ENCODE peak calls at places on chromosomes 2 and 18, in ten cellular contexts. One of them, this sample, is unnamed.

GRCh38 chr2:78576409-78576808 is 449.1 kb upstream of the REG3G start:
- DNase-seq in mesothelial cell of epicardium: no peak
- DNase-seq in GM12865: no peak
- DNase-seq in upper lobe of right lung: no peak
- DNase-seq in AG04450: no peak
- DNase-seq in cardiac fibroblast: no peak
- DNase-seq in brain microvascular endothelial cell: no peak
- DNase-seq in Caco-2: no peak
- DNase-seq in coronary artery: no peak
- DNase-seq in fibroblast of lung: no peak
- DNase-seq in this sample: no peak

GRCh38 chr2:16165518-16166326 is 225.4 kb downstream of the MYCN start:
- DNase-seq in Caco-2: no peak
- DNase-seq in upper lobe of right lung: no peak
- DNase-seq in coronary artery: peak
- DNase-seq in GM12865: no peak
- DNase-seq in cardiac fibroblast: no peak
- DNase-seq in fibroblast of lung: no peak
- DNase-seq in brain microvascular endothelial cell: no peak
- DNase-seq in mesothelial cell of epicardium: no peak
- DNase-seq in AG04450: no peak
- DNase-seq in this sample: no peak

GRCh38 chr18:74665346-74665745 is 67.7 kb downstream of the ZNF407 start:
- DNase-seq in AG04450: no peak
- DNase-seq in fibroblast of lung: no peak
- DNase-seq in brain microvascular endothelial cell: no peak
- DNase-seq in mesothelial cell of epicardium: no peak
- DNase-seq in cardiac fibroblast: no peak
- DNase-seq in coronary artery: no peak
- DNase-seq in Caco-2: no peak
- DNase-seq in GM12865: no peak
- DNase-seq in upper lobe of right lung: no peak
- DNase-seq in this sample: no peak

GRCh38 chr2:160494243-160494642 is 636 bp upstream of the RBMS1 start:
- DNase-seq in cardiac fibroblast: no peak
- DNase-seq in brain microvascular endothelial cell: no peak
- DNase-seq in GM12865: no peak
- DNase-seq in fibroblast of lung: peak
- DNase-seq in AG04450: no peak
- DNase-seq in upper lobe of right lung: no peak
- DNase-seq in Caco-2: no peak
- DNase-seq in coronary artery: no peak
- DNase-seq in mesothelial cell of epicardium: no peak
- DNase-seq in this sample: no peak

GRCh38 chr2:224994221-224994843 is 47.9 kb downstream of the DOCK10 start:
- DNase-seq in cardiac fibroblast: no peak
- DNase-seq in Caco-2: no peak
- DNase-seq in coronary artery: no peak
- DNase-seq in brain microvascular endothelial cell: no peak
- DNase-seq in fibroblast of lung: no peak
- DNase-seq in AG04450: no peak
- DNase-seq in GM12865: no peak
- DNase-seq in upper lobe of right lung: no peak
- DNase-seq in mesothelial cell of epicardium: no peak
- DNase-seq in this sample: no peak

GRCh38 chr2:7672027-7672684 is 754.9 kb downstream of the RNF144A start:
- DNase-seq in cardiac fibroblast: peak
- DNase-seq in Caco-2: peak
- DNase-seq in GM12865: peak
- DNase-seq in upper lobe of right lung: peak
- DNase-seq in fibroblast of lung: peak
- DNase-seq in brain microvascular endothelial cell: peak
- DNase-seq in mesothelial cell of epicardium: no peak
- DNase-seq in coronary artery: no peak
- DNase-seq in AG04450: peak
- DNase-seq in this sample: peak

GRCh38 chr2:100213595-100213994 is 71.2 kb upstream of the AFF3 start:
- DNase-seq in Caco-2: no peak
- DNase-seq in fibroblast of lung: no peak
- DNase-seq in coronary artery: no peak
- DNase-seq in upper lobe of right lung: no peak
- DNase-seq in brain microvascular endothelial cell: no peak
- DNase-seq in mesothelial cell of epicardium: no peak
- DNase-seq in GM12865: no peak
- DNase-seq in cardiac fibroblast: no peak
- DNase-seq in AG04450: no peak
- DNase-seq in this sample: no peak

GRCh38 chr2:160126756-160127155 is 64.3 kb upstream of the PLA2R1 start:
- DNase-seq in AG04450: no peak
- DNase-seq in fibroblast of lung: no peak
- DNase-seq in Caco-2: no peak
- DNase-seq in GM12865: no peak
- DNase-seq in mesothelial cell of epicardium: no peak
- DNase-seq in cardiac fibroblast: no peak
- DNase-seq in brain microvascular endothelial cell: no peak
- DNase-seq in upper lobe of right lung: no peak
- DNase-seq in coronary artery: no peak
- DNase-seq in this sample: no peak

GRCh38 chr2:209721497-209721896 is 50.1 kb upstream of the UNC80 start:
- DNase-seq in Caco-2: no peak
- DNase-seq in AG04450: no peak
- DNase-seq in cardiac fibroblast: peak
- DNase-seq in brain microvascular endothelial cell: no peak
- DNase-seq in fibroblast of lung: peak
- DNase-seq in coronary artery: no peak
- DNase-seq in upper lobe of right lung: no peak
- DNase-seq in GM12865: no peak
- DNase-seq in mesothelial cell of epicardium: no peak
- DNase-seq in this sample: no peak

GRCh38 chr2:78532762-78533399 is 492.6 kb upstream of the REG3G start:
- DNase-seq in Caco-2: no peak
- DNase-seq in coronary artery: no peak
- DNase-seq in brain microvascular endothelial cell: no peak
- DNase-seq in upper lobe of right lung: no peak
- DNase-seq in AG04450: no peak
- DNase-seq in cardiac fibroblast: no peak
- DNase-seq in GM12865: no peak
- DNase-seq in mesothelial cell of epicardium: no peak
- DNase-seq in fibroblast of lung: no peak
- DNase-seq in this sample: no peak

GRCh38 chr2:108988796-108989713 is at the start of gene EDAR:
- DNase-seq in GM12865: peak
- DNase-seq in brain microvascular endothelial cell: no peak
- DNase-seq in fibroblast of lung: peak
- DNase-seq in AG04450: no peak
- DNase-seq in Caco-2: peak
- DNase-seq in coronary artery: no peak
- DNase-seq in mesothelial cell of epicardium: peak
- DNase-seq in cardiac fibroblast: peak
- DNase-seq in upper lobe of right lung: peak
- DNase-seq in this sample: no peak

GRCh38 chr2:149334156-149334555 is 3.8 kb downstream of the LYPD6 start:
- DNase-seq in GM12865: no peak
- DNase-seq in coronary artery: no peak
- DNase-seq in brain microvascular endothelial cell: no peak
- DNase-seq in upper lobe of right lung: no peak
- DNase-seq in Caco-2: no peak
- DNase-seq in fibroblast of lung: no peak
- DNase-seq in cardiac fibroblast: no peak
- DNase-seq in AG04450: no peak
- DNase-seq in mesothelial cell of epicardium: no peak
- DNase-seq in this sample: no peak

GRCh38 chr18:51668101-51668500 is 470.6 kb upstream of the MEX3C start:
- DNase-seq in GM12865: peak
- DNase-seq in Caco-2: peak
- DNase-seq in coronary artery: no peak
- DNase-seq in upper lobe of right lung: peak
- DNase-seq in AG04450: peak
- DNase-seq in brain microvascular endothelial cell: peak
- DNase-seq in mesothelial cell of epicardium: peak
- DNase-seq in cardiac fibroblast: peak
- DNase-seq in fibroblast of lung: peak
- DNase-seq in this sample: peak

GRCh38 chr2:199309973-199310372 is 147.8 kb downstream of the SATB2 start:
- DNase-seq in AG04450: no peak
- DNase-seq in Caco-2: no peak
- DNase-seq in upper lobe of right lung: no peak
- DNase-seq in GM12865: no peak
- DNase-seq in cardiac fibroblast: no peak
- DNase-seq in coronary artery: no peak
- DNase-seq in brain microvascular endothelial cell: no peak
- DNase-seq in fibroblast of lung: no peak
- DNase-seq in mesothelial cell of epicardium: no peak
- DNase-seq in this sample: no peak

GRCh38 chr2:41998789-41999470 is 48.9 kb upstream of the PKDCC start:
- DNase-seq in cardiac fibroblast: no peak
- DNase-seq in GM12865: no peak
- DNase-seq in coronary artery: no peak
- DNase-seq in fibroblast of lung: no peak
- DNase-seq in upper lobe of right lung: no peak
- DNase-seq in mesothelial cell of epicardium: no peak
- DNase-seq in Caco-2: no peak
- DNase-seq in AG04450: no peak
- DNase-seq in brain microvascular endothelial cell: no peak
- DNase-seq in this sample: peak

GRCh38 chr2:133063792-133064191 is 393.8 kb upstream of the LYPD1 start:
- DNase-seq in Caco-2: peak
- DNase-seq in upper lobe of right lung: no peak
- DNase-seq in GM12865: peak
- DNase-seq in mesothelial cell of epicardium: peak
- DNase-seq in coronary artery: no peak
- DNase-seq in cardiac fibroblast: peak
- DNase-seq in fibroblast of lung: peak
- DNase-seq in AG04450: no peak
- DNase-seq in brain microvascular endothelial cell: peak
- DNase-seq in this sample: no peak

GRCh38 chr18:36942264-36942663 is 113.3 kb downstream of the KIAA1328 start:
- DNase-seq in GM12865: peak
- DNase-seq in fibroblast of lung: peak
- DNase-seq in cardiac fibroblast: peak
- DNase-seq in coronary artery: no peak
- DNase-seq in AG04450: peak
- DNase-seq in brain microvascular endothelial cell: peak
- DNase-seq in mesothelial cell of epicardium: no peak
- DNase-seq in upper lobe of right lung: no peak
- DNase-seq in Caco-2: no peak
- DNase-seq in this sample: peak

GRCh38 chr2:95121150-95121494 is 486 bp downstream of the MRPS5 start:
- DNase-seq in fibroblast of lung: peak
- DNase-seq in coronary artery: no peak
- DNase-seq in mesothelial cell of epicardium: no peak
- DNase-seq in brain microvascular endothelial cell: peak
- DNase-seq in Caco-2: no peak
- DNase-seq in GM12865: no peak
- DNase-seq in AG04450: no peak
- DNase-seq in upper lobe of right lung: no peak
- DNase-seq in cardiac fibroblast: peak
- DNase-seq in this sample: no peak

GRCh38 chr2:128544321-128545037 is 225.8 kb upstream of the HS6ST1 start:
- DNase-seq in Caco-2: no peak
- DNase-seq in brain microvascular endothelial cell: no peak
- DNase-seq in AG04450: no peak
- DNase-seq in mesothelial cell of epicardium: no peak
- DNase-seq in fibroblast of lung: no peak
- DNase-seq in GM12865: no peak
- DNase-seq in coronary artery: no peak
- DNase-seq in cardiac fibroblast: no peak
- DNase-seq in upper lobe of right lung: no peak
- DNase-seq in this sample: no peak
- TF ChIP-seq CTCF in Caco-2: no peak
- TF ChIP-seq CTCF in brain microvascular endothelial cell: no peak
- TF ChIP-seq CTCF in AG04450: no peak
- TF ChIP-seq CTCF in mesothelial cell of epicardium: no peak
- TF ChIP-seq CTCF in fibroblast of lung: no peak
- TF ChIP-seq CTCF in GM12865: no peak
- TF ChIP-seq CTCF in coronary artery: no peak
- TF ChIP-seq CTCF in cardiac fibroblast: no peak
- TF ChIP-seq CTCF in upper lobe of right lung: no peak
- TF ChIP-seq CTCF in this sample: no peak

DNA sequence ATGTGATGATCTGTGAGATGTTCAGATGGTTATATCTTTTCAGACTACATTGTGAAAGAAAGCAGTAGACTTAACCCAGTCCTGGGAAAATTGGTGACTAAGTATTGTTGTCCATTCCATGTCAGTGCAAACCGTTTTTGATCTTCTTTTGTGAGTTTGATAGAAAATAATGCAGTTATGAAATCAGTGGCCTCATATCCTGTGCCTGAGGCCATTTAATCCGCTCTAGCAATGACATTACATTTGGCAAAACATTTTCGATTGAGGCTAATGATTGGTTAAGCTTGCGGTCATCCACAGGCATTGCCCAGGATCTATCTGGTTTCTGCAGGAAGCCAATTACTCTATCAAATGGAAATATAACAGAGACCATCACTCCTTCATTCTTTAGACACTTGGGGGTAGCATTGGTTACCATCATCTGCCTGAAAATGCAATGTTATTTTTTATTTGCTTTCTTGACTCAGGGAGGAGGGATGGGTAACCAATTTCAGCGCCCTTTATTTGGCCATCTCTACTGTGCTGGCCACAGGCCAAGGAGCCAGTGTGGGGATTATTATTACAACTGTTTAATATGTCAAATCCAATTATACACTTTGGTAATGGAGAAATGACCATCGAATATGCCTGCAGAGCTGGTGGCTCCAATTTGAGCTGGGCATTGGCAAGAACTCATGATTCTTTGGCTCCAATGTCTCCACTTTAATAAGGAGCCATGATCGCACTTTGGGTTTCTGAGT is 33.6 kb downstream of the TRIB2 start:
- DNase-seq in Caco-2: no peak
- DNase-seq in cardiac fibroblast: no peak
- DNase-seq in brain microvascular endothelial cell: no peak
- DNase-seq in fibroblast of lung: no peak
- DNase-seq in AG04450: no peak
- DNase-seq in coronary artery: no peak
- DNase-seq in GM12865: no peak
- DNase-seq in mesothelial cell of epicardium: no peak
- DNase-seq in upper lobe of right lung: no peak
- DNase-seq in this sample: no peak
- TF ChIP-seq CTCF in Caco-2: no peak
- TF ChIP-seq CTCF in cardiac fibroblast: no peak
- TF ChIP-seq CTCF in brain microvascular endothelial cell: no peak
- TF ChIP-seq CTCF in fibroblast of lung: no peak
- TF ChIP-seq CTCF in AG04450: no peak
- TF ChIP-seq CTCF in coronary artery: no peak
- TF ChIP-seq CTCF in GM12865: no peak
- TF ChIP-seq CTCF in mesothelial cell of epicardium: no peak
- TF ChIP-seq CTCF in upper lobe of right lung: no peak
- TF ChIP-seq CTCF in this sample: no peak

GRCh38 chr2:173667415-173667814 is 297.8 kb downstream of the SP3 start:
- DNase-seq in Caco-2: peak
- DNase-seq in mesothelial cell of epicardium: no peak
- DNase-seq in cardiac fibroblast: peak
- DNase-seq in upper lobe of right lung: no peak
- DNase-seq in AG04450: no peak
- DNase-seq in GM12865: peak
- DNase-seq in fibroblast of lung: no peak
- DNase-seq in brain microvascular endothelial cell: no peak
- DNase-seq in coronary artery: no peak
- DNase-seq in this sample: no peak
- TF ChIP-seq CTCF in Caco-2: peak
- TF ChIP-seq CTCF in mesothelial cell of epicardium: no peak
- TF ChIP-seq CTCF in cardiac fibroblast: no peak
- TF ChIP-seq CTCF in upper lobe of right lung: no peak
- TF ChIP-seq CTCF in AG04450: no peak
- TF ChIP-seq CTCF in GM12865: no peak
- TF ChIP-seq CTCF in fibroblast of lung: peak
- TF ChIP-seq CTCF in brain microvascular endothelial cell: peak
- TF ChIP-seq CTCF in coronary artery: no peak
- TF ChIP-seq CTCF in this sample: peak

GRCh38 chr18:8844721-8845148 is 139.4 kb downstream of the MTCL1 start:
- DNase-seq in coronary artery: no peak
- DNase-seq in GM12865: no peak
- DNase-seq in fibroblast of lung: peak
- DNase-seq in mesothelial cell of epicardium: no peak
- DNase-seq in upper lobe of right lung: no peak
- DNase-seq in Caco-2: no peak
- DNase-seq in brain microvascular endothelial cell: no peak
- DNase-seq in AG04450: no peak
- DNase-seq in cardiac fibroblast: no peak
- DNase-seq in this sample: no peak
- TF ChIP-seq CTCF in coronary artery: no peak
- TF ChIP-seq CTCF in GM12865: no peak
- TF ChIP-seq CTCF in fibroblast of lung: no peak
- TF ChIP-seq CTCF in mesothelial cell of epicardium: no peak
- TF ChIP-seq CTCF in upper lobe of right lung: no peak
- TF ChIP-seq CTCF in Caco-2: no peak
- TF ChIP-seq CTCF in brain microvascular endothelial cell: no peak
- TF ChIP-seq CTCF in AG04450: no peak
- TF ChIP-seq CTCF in cardiac fibroblast: no peak
- TF ChIP-seq CTCF in this sample: no peak